ENCODE peak calls at places on chromosomes 3 and 15, in nine cellular contexts. O is HCEC 1CT, P is Right ventricle myocardium superior, L is A549, M is head of caudate nucleus, Z is HAP-1, J is foreskin fibroblast, Y is AG20443, E is astrocyte of the spinal cord. V is an unnamed sample.
A peak's percentile ranks its signal among the peaks of the same experiment; 100 is the strongest.

GRCh38 chr3:126711361-126711760 is 7.3 kb downstream of the CHCHD6 start:
- DNase-seq in Z (no peak), O (peak; percentile 7), E (peak; percentile 19), L (no peak), J (peak; percentile 57), P (no peak), M (no peak), Y (peak; percentile 63), V (no peak)

GRCh38 chr3:191531434-191531833 is 70.5 kb downstream of the PYDC2 start:
- DNase-seq in P (no peak), J (no peak), O (no peak), Z (no peak), E (no peak), Y (no peak), M (no peak), L (no peak), V (no peak)

GRCh38 chr3:46913644-46914043 is 36.1 kb downstream of the PTH1R start:
- DNase-seq in O (no peak), J (no peak), P (peak; percentile 42), Z (no peak), Y (no peak), E (peak; percentile 75), L (no peak), M (no peak), V (no peak)

GRCh38 chr3:38647217-38647970 is 2.1 kb downstream of the SCN5A start:
- DNase-seq in J (no peak), Y (no peak), E (no peak), P (no peak), O (no peak), M (no peak), L (no peak), Z (peak; percentile 3), V (no peak)

GRCh38 chr3:29468150-29468549 is 187.3 kb downstream of the RBMS3 start:
- DNase-seq in Y (no peak), O (no peak), L (no peak), Z (no peak), J (peak; percentile 26), M (no peak), P (no peak), E (no peak), V (no peak)

GRCh38 chr3:89565098-89565497 is 457.7 kb downstream of the EPHA3 start:
- DNase-seq in Y (no peak), L (no peak), E (peak; percentile 16), P (no peak), Z (no peak), O (peak; percentile 75), J (peak; percentile 16), M (no peak), V (no peak)

GRCh38 chr3:12120374-12121140 is 38.2 kb downstream of the TIMP4 start:
- DNase-seq in Z (no peak), O (no peak), Y (no peak), E (no peak), M (no peak), L (no peak), J (no peak), P (no peak), V (no peak)

GRCh38 chr15:66251790-66252355 is 1.7 kb downstream of the MEGF11 start:
- DNase-seq in P (no peak), E (no peak), O (no peak), J (no peak), Z (peak; percentile 76), Y (no peak), L (no peak), M (no peak), V (no peak)

GRCh38 chr3:74445541-74445940 is 168.9 kb downstream of the CNTN3 start:
- DNase-seq in J (no peak), P (no peak), E (no peak), M (no peak), O (no peak), L (no peak), Y (peak; percentile 35), Z (no peak), V (no peak)

GRCh38 chr15:72953306-72953705 is 99.0 kb upstream of the NEO1 start:
- DNase-seq in O (no peak), M (no peak), J (no peak), E (no peak), Y (no peak), Z (peak; percentile 5), P (no peak), L (no peak), V (no peak)

GRCh38 chr3:53630547-53630946 is 136.1 kb downstream of the CACNA1D start:
- DNase-seq in O (no peak), Y (no peak), E (no peak), M (no peak), Z (no peak), P (no peak), J (no peak), L (no peak), V (no peak)

GRCh38 chr3:120982608-120983320 is 74.8 kb downstream of the STXBP5L start:
- DNase-seq in P (no peak), Y (no peak), O (no peak), M (no peak), E (no peak), Z (no peak), J (no peak), L (no peak), V (no peak)

GRCh38 chr3:16322189-16322588 is 57.2 kb downstream of the OXNAD1 start:
- DNase-seq in J (no peak), Z (no peak), Y (no peak), O (no peak), P (no peak), L (no peak), E (no peak), M (no peak), V (no peak)

GRCh38 chr3:183385698-183386590 is 42.5 kb downstream of the MCF2L2 start:
- DNase-seq in P (no peak), Y (peak; percentile 75), Z (peak; percentile 70), M (peak; percentile 69), J (peak; percentile 55), L (peak; percentile 42), O (peak; percentile 71), E (peak; percentile 78), V (peak; percentile 75)

GRCh38 chr3:127168271-127168670 is 24.7 kb upstream of the PRR23E start:
- DNase-seq in L (no peak), Z (no peak), E (no peak), M (no peak), J (no peak), Y (no peak), P (peak; percentile 75), O (no peak), V (no peak)

GRCh38 chr3:94064243-94064642 is 1.4 kb downstream of the NSUN3 start:
- DNase-seq in E (no peak), Z (no peak), M (no peak), O (no peak), P (no peak), J (no peak), Y (no peak), L (no peak), V (no peak)

GRCh38 chr15:37995461-37996347 is 61.3 kb downstream of the TMCO5A start:
- DNase-seq in L (no peak), M (peak; percentile 63), Y (peak; percentile 64), Z (peak; percentile 65), O (peak; percentile 60), E (peak; percentile 82), J (peak; percentile 55), P (no peak), V (peak; percentile 81)

GRCh38 chr3:143786229-143787199 is 61.8 kb downstream of the SLC9A9 start:
- DNase-seq in M (peak; percentile 41), J (peak; percentile 33), Z (no peak), E (peak; percentile 40), P (peak; percentile 65), O (no peak), Y (peak; percentile 56), L (no peak), V (peak; percentile 57)

GRCh38 chr3:48548165-48548564 is 8.4 kb downstream of the PFKFB4 start:
- DNase-seq in L (no peak), Y (no peak), P (peak; percentile 3), J (no peak), O (no peak), Z (no peak), E (no peak), M (no peak), V (no peak)

GRCh38 chr3:194277547-194278091 is 73.5 kb downstream of the CPN2 start:
- DNase-seq in O (no peak), Y (peak; percentile 81), E (peak; percentile 75), L (no peak), M (no peak), J (no peak), P (peak; percentile 80), Z (no peak), V (peak; percentile 37)

GRCh38 chr3:120093119-120093922 is 926 bp downstream of the GSK3B start:
- DNase-seq in Y (no peak), P (no peak), J (peak; percentile 82), E (peak; percentile 88), O (peak; percentile 89), L (no peak), M (peak; percentile 22), Z (peak; percentile 42), V (peak; percentile 25)

GRCh38 chr3:197722734-197723133 is 14.0 kb downstream of the RUBCN start:
- DNase-seq in Z (no peak), L (no peak), P (no peak), Y (no peak), M (no peak), O (no peak), J (no peak), E (no peak), V (no peak)

GRCh38 chr3:179321585-179322322 is 1.1 kb upstream of the ZNF639 start:
- DNase-seq in Y (peak; percentile 52), E (peak; percentile 59), P (no peak), Z (peak; percentile 56), M (peak; percentile 56), J (peak; percentile 54), O (peak; percentile 59), L (peak; percentile 39), V (peak; percentile 27)

GRCh38 chr15:89419370-89419984 is 76.9 kb downstream of the RHCG start:
- DNase-seq in L (peak; percentile 48), J (no peak), Z (peak; percentile 81), Y (peak; percentile 81), O (no peak), E (no peak), P (peak; percentile 58), M (peak; percentile 46), V (peak; percentile 30)

GRCh38 chr3:126197343-126197742 is 17.0 kb upstream of the ALDH1L1 start:
- DNase-seq in L (no peak), E (no peak), J (no peak), M (no peak), Y (no peak), Z (no peak), O (no peak), P (no peak), V (no peak)

GRCh38 chr3:42539871-42540714 is 37.6 kb downstream of the VIPR1 start:
- DNase-seq in Z (peak; percentile 84), J (no peak), E (no peak), L (peak; percentile 53), P (no peak), Y (peak; percentile 61), M (peak; percentile 53), O (no peak), V (peak; percentile 6)

GRCh38 chr3:99843590-99844260 is 26.1 kb downstream of the CMSS1 start:
- DNase-seq in O (no peak), Y (no peak), J (no peak), L (no peak), E (peak; percentile 37), P (peak; percentile 34), Z (no peak), M (no peak), V (no peak)

GRCh38 chr3:9732080-9732752 is 681 bp downstream of the BRPF1 start:
- DNase-seq in Z (peak; percentile 42), L (peak; percentile 41), J (no peak), Y (peak; percentile 41), P (peak; percentile 62), E (no peak), O (no peak), M (no peak), V (no peak)

GRCh38 chr3:25448750-25449684 is 21.0 kb downstream of the RARB start:
- DNase-seq in P (peak; percentile 96), E (peak; percentile 93), L (no peak), M (peak; percentile 59), J (peak; percentile 43), Y (peak; percentile 71), O (no peak), Z (peak; percentile 81), V (peak; percentile 53)